ENCODE peak calls at places on chromosomes 4 and X, in ten cellular contexts. One of them, this sample, is unnamed.

GRCh38 chr4:153530284-153530995 is 64.3 kb downstream of the TMEM131L start:
- DNase-seq in stimulated activated CD8-positive, alpha-beta memory T cell treated with anti-CD3 and anti-CD28 coated beads, Interleukin-7, amount 100 ng/mL, for 24 hours: no peak
- DNase-seq in MG63: no peak
- DNase-seq in lower leg skin: no peak
- DNase-seq in NCI-H345: no peak
- DNase-seq in amygdala: no peak
- DNase-seq in left lung: no peak
- DNase-seq in activated T-helper 1 cell treated with anti-CD3 and anti-CD28 coated beads, Interleukin-12 subunit alpha, Interleukin-12 subunit beta, Interleukin-2, Interleukin-4 antibody, amounts not matched to agents 30 ng/mL and 10 ng/mL and 1 ng/mL, durations not matched to agents 14 hours and 24 hours and 36 hours: no peak
- DNase-seq in Caki2: no peak
- DNase-seq in HFFc6: no peak
- DNase-seq in this sample: no peak

GRCh38 chrX:132956421-132957210 is 1.8 kb downstream of the HS6ST2 start:
- DNase-seq in left lung: no peak
- DNase-seq in NCI-H345: no peak
- DNase-seq in amygdala: no peak
- DNase-seq in MG63: no peak
- DNase-seq in activated T-helper 1 cell treated with anti-CD3 and anti-CD28 coated beads, Interleukin-12 subunit alpha, Interleukin-12 subunit beta, Interleukin-2, Interleukin-4 antibody, amounts not matched to agents 30 ng/mL and 10 ng/mL and 1 ng/mL, durations not matched to agents 14 hours and 24 hours and 36 hours: no peak
- DNase-seq in lower leg skin: no peak
- DNase-seq in Caki2: no peak
- DNase-seq in HFFc6: no peak
- DNase-seq in stimulated activated CD8-positive, alpha-beta memory T cell treated with anti-CD3 and anti-CD28 coated beads, Interleukin-7, amount 100 ng/mL, for 24 hours: no peak
- DNase-seq in this sample: no peak

GRCh38 chrX:74521961-74522833 is 92.2 kb downstream of the RLIM start:
- DNase-seq in left lung: no peak
- DNase-seq in stimulated activated CD8-positive, alpha-beta memory T cell treated with anti-CD3 and anti-CD28 coated beads, Interleukin-7, amount 100 ng/mL, for 24 hours: no peak
- DNase-seq in MG63: peak
- DNase-seq in HFFc6: peak
- DNase-seq in amygdala: no peak
- DNase-seq in lower leg skin: peak
- DNase-seq in Caki2: no peak
- DNase-seq in activated T-helper 1 cell treated with anti-CD3 and anti-CD28 coated beads, Interleukin-12 subunit alpha, Interleukin-12 subunit beta, Interleukin-2, Interleukin-4 antibody, amounts not matched to agents 30 ng/mL and 10 ng/mL and 1 ng/mL, durations not matched to agents 14 hours and 24 hours and 36 hours: no peak
- DNase-seq in NCI-H345: no peak
- DNase-seq in this sample: no peak

GRCh38 chr4:147754037-147754445 is 22.2 kb downstream of the ARHGAP10 start:
- DNase-seq in MG63: peak
- DNase-seq in HFFc6: peak
- DNase-seq in amygdala: no peak
- DNase-seq in Caki2: no peak
- DNase-seq in activated T-helper 1 cell treated with anti-CD3 and anti-CD28 coated beads, Interleukin-12 subunit alpha, Interleukin-12 subunit beta, Interleukin-2, Interleukin-4 antibody, amounts not matched to agents 30 ng/mL and 10 ng/mL and 1 ng/mL, durations not matched to agents 14 hours and 24 hours and 36 hours: no peak
- DNase-seq in left lung: no peak
- DNase-seq in stimulated activated CD8-positive, alpha-beta memory T cell treated with anti-CD3 and anti-CD28 coated beads, Interleukin-7, amount 100 ng/mL, for 24 hours: no peak
- DNase-seq in lower leg skin: no peak
- DNase-seq in NCI-H345: no peak
- DNase-seq in this sample: no peak

GRCh38 chr4:176438401-176438800 is 118.6 kb downstream of the SPCS3 start:
- DNase-seq in NCI-H345: no peak
- DNase-seq in Caki2: no peak
- DNase-seq in activated T-helper 1 cell treated with anti-CD3 and anti-CD28 coated beads, Interleukin-12 subunit alpha, Interleukin-12 subunit beta, Interleukin-2, Interleukin-4 antibody, amounts not matched to agents 30 ng/mL and 10 ng/mL and 1 ng/mL, durations not matched to agents 14 hours and 24 hours and 36 hours: no peak
- DNase-seq in stimulated activated CD8-positive, alpha-beta memory T cell treated with anti-CD3 and anti-CD28 coated beads, Interleukin-7, amount 100 ng/mL, for 24 hours: no peak
- DNase-seq in left lung: no peak
- DNase-seq in HFFc6: no peak
- DNase-seq in lower leg skin: no peak
- DNase-seq in MG63: no peak
- DNase-seq in amygdala: no peak
- DNase-seq in this sample: no peak

GRCh38 chr4:165288639-165289428 is 38.6 kb upstream of the MSMO1 start:
- DNase-seq in Caki2: peak
- DNase-seq in HFFc6: peak
- DNase-seq in NCI-H345: no peak
- DNase-seq in left lung: no peak
- DNase-seq in MG63: no peak
- DNase-seq in lower leg skin: no peak
- DNase-seq in amygdala: no peak
- DNase-seq in stimulated activated CD8-positive, alpha-beta memory T cell treated with anti-CD3 and anti-CD28 coated beads, Interleukin-7, amount 100 ng/mL, for 24 hours: no peak
- DNase-seq in activated T-helper 1 cell treated with anti-CD3 and anti-CD28 coated beads, Interleukin-12 subunit alpha, Interleukin-12 subunit beta, Interleukin-2, Interleukin-4 antibody, amounts not matched to agents 30 ng/mL and 10 ng/mL and 1 ng/mL, durations not matched to agents 14 hours and 24 hours and 36 hours: no peak
- DNase-seq in this sample: no peak

GRCh38 chr4:105061720-105062119 is 85.0 kb upstream of the TET2 start:
- DNase-seq in stimulated activated CD8-positive, alpha-beta memory T cell treated with anti-CD3 and anti-CD28 coated beads, Interleukin-7, amount 100 ng/mL, for 24 hours: no peak
- DNase-seq in left lung: no peak
- DNase-seq in MG63: no peak
- DNase-seq in lower leg skin: no peak
- DNase-seq in NCI-H345: no peak
- DNase-seq in activated T-helper 1 cell treated with anti-CD3 and anti-CD28 coated beads, Interleukin-12 subunit alpha, Interleukin-12 subunit beta, Interleukin-2, Interleukin-4 antibody, amounts not matched to agents 30 ng/mL and 10 ng/mL and 1 ng/mL, durations not matched to agents 14 hours and 24 hours and 36 hours: no peak
- DNase-seq in Caki2: no peak
- DNase-seq in HFFc6: no peak
- DNase-seq in amygdala: no peak
- DNase-seq in this sample: no peak

GRCh38 chrX:152912121-152912520 is 14.3 kb downstream of the ZNF185 start:
- DNase-seq in Caki2: no peak
- DNase-seq in lower leg skin: no peak
- DNase-seq in amygdala: no peak
- DNase-seq in activated T-helper 1 cell treated with anti-CD3 and anti-CD28 coated beads, Interleukin-12 subunit alpha, Interleukin-12 subunit beta, Interleukin-2, Interleukin-4 antibody, amounts not matched to agents 30 ng/mL and 10 ng/mL and 1 ng/mL, durations not matched to agents 14 hours and 24 hours and 36 hours: no peak
- DNase-seq in left lung: no peak
- DNase-seq in MG63: no peak
- DNase-seq in stimulated activated CD8-positive, alpha-beta memory T cell treated with anti-CD3 and anti-CD28 coated beads, Interleukin-7, amount 100 ng/mL, for 24 hours: no peak
- DNase-seq in HFFc6: no peak
- DNase-seq in NCI-H345: no peak
- DNase-seq in this sample: no peak

GRCh38 chr4:140637836-140638235 is 69.1 kb upstream of the UCP1 start:
- DNase-seq in activated T-helper 1 cell treated with anti-CD3 and anti-CD28 coated beads, Interleukin-12 subunit alpha, Interleukin-12 subunit beta, Interleukin-2, Interleukin-4 antibody, amounts not matched to agents 30 ng/mL and 10 ng/mL and 1 ng/mL, durations not matched to agents 14 hours and 24 hours and 36 hours: peak
- DNase-seq in Caki2: no peak
- DNase-seq in stimulated activated CD8-positive, alpha-beta memory T cell treated with anti-CD3 and anti-CD28 coated beads, Interleukin-7, amount 100 ng/mL, for 24 hours: no peak
- DNase-seq in NCI-H345: peak
- DNase-seq in MG63: no peak
- DNase-seq in HFFc6: peak
- DNase-seq in amygdala: no peak
- DNase-seq in lower leg skin: no peak
- DNase-seq in left lung: no peak
- DNase-seq in this sample: peak

GRCh38 chr4:64882311-64883086 is 473.2 kb upstream of the TECRL start:
- DNase-seq in left lung: no peak
- DNase-seq in lower leg skin: no peak
- DNase-seq in NCI-H345: no peak
- DNase-seq in stimulated activated CD8-positive, alpha-beta memory T cell treated with anti-CD3 and anti-CD28 coated beads, Interleukin-7, amount 100 ng/mL, for 24 hours: no peak
- DNase-seq in HFFc6: no peak
- DNase-seq in MG63: no peak
- DNase-seq in Caki2: no peak
- DNase-seq in amygdala: no peak
- DNase-seq in activated T-helper 1 cell treated with anti-CD3 and anti-CD28 coated beads, Interleukin-12 subunit alpha, Interleukin-12 subunit beta, Interleukin-2, Interleukin-4 antibody, amounts not matched to agents 30 ng/mL and 10 ng/mL and 1 ng/mL, durations not matched to agents 14 hours and 24 hours and 36 hours: no peak
- DNase-seq in this sample: no peak

GRCh38 chr4:113788888-113789287 is 27.4 kb upstream of the CAMK2D start:
- DNase-seq in lower leg skin: no peak
- DNase-seq in amygdala: no peak
- DNase-seq in left lung: no peak
- DNase-seq in NCI-H345: no peak
- DNase-seq in Caki2: no peak
- DNase-seq in HFFc6: no peak
- DNase-seq in MG63: no peak
- DNase-seq in activated T-helper 1 cell treated with anti-CD3 and anti-CD28 coated beads, Interleukin-12 subunit alpha, Interleukin-12 subunit beta, Interleukin-2, Interleukin-4 antibody, amounts not matched to agents 30 ng/mL and 10 ng/mL and 1 ng/mL, durations not matched to agents 14 hours and 24 hours and 36 hours: no peak
- DNase-seq in stimulated activated CD8-positive, alpha-beta memory T cell treated with anti-CD3 and anti-CD28 coated beads, Interleukin-7, amount 100 ng/mL, for 24 hours: no peak
- DNase-seq in this sample: no peak

GRCh38 chrX:66030505-66031317 is 9.2 kb downstream of the VSIG4 start:
- DNase-seq in left lung: no peak
- DNase-seq in Caki2: peak
- DNase-seq in lower leg skin: no peak
- DNase-seq in MG63: no peak
- DNase-seq in stimulated activated CD8-positive, alpha-beta memory T cell treated with anti-CD3 and anti-CD28 coated beads, Interleukin-7, amount 100 ng/mL, for 24 hours: no peak
- DNase-seq in activated T-helper 1 cell treated with anti-CD3 and anti-CD28 coated beads, Interleukin-12 subunit alpha, Interleukin-12 subunit beta, Interleukin-2, Interleukin-4 antibody, amounts not matched to agents 30 ng/mL and 10 ng/mL and 1 ng/mL, durations not matched to agents 14 hours and 24 hours and 36 hours: no peak
- DNase-seq in amygdala: no peak
- DNase-seq in HFFc6: peak
- DNase-seq in NCI-H345: no peak
- DNase-seq in this sample: no peak

GRCh38 chr4:184550476-184550875 is 76.1 kb upstream of the IRF2 start:
- DNase-seq in amygdala: no peak
- DNase-seq in stimulated activated CD8-positive, alpha-beta memory T cell treated with anti-CD3 and anti-CD28 coated beads, Interleukin-7, amount 100 ng/mL, for 24 hours: no peak
- DNase-seq in NCI-H345: no peak
- DNase-seq in HFFc6: no peak
- DNase-seq in activated T-helper 1 cell treated with anti-CD3 and anti-CD28 coated beads, Interleukin-12 subunit alpha, Interleukin-12 subunit beta, Interleukin-2, Interleukin-4 antibody, amounts not matched to agents 30 ng/mL and 10 ng/mL and 1 ng/mL, durations not matched to agents 14 hours and 24 hours and 36 hours: no peak
- DNase-seq in left lung: no peak
- DNase-seq in MG63: no peak
- DNase-seq in lower leg skin: no peak
- DNase-seq in Caki2: no peak
- DNase-seq in this sample: no peak

GRCh38 chr4:187268940-187269339 is 545.3 kb upstream of the FAT1 start:
- DNase-seq in lower leg skin: no peak
- DNase-seq in NCI-H345: no peak
- DNase-seq in left lung: no peak
- DNase-seq in MG63: no peak
- DNase-seq in activated T-helper 1 cell treated with anti-CD3 and anti-CD28 coated beads, Interleukin-12 subunit alpha, Interleukin-12 subunit beta, Interleukin-2, Interleukin-4 antibody, amounts not matched to agents 30 ng/mL and 10 ng/mL and 1 ng/mL, durations not matched to agents 14 hours and 24 hours and 36 hours: no peak
- DNase-seq in amygdala: no peak
- DNase-seq in stimulated activated CD8-positive, alpha-beta memory T cell treated with anti-CD3 and anti-CD28 coated beads, Interleukin-7, amount 100 ng/mL, for 24 hours: no peak
- DNase-seq in Caki2: no peak
- DNase-seq in HFFc6: peak
- DNase-seq in this sample: no peak

GRCh38 chrX:97290199-97290598 is 406.5 kb downstream of the RPA4 start:
- DNase-seq in Caki2: no peak
- DNase-seq in activated T-helper 1 cell treated with anti-CD3 and anti-CD28 coated beads, Interleukin-12 subunit alpha, Interleukin-12 subunit beta, Interleukin-2, Interleukin-4 antibody, amounts not matched to agents 30 ng/mL and 10 ng/mL and 1 ng/mL, durations not matched to agents 14 hours and 24 hours and 36 hours: no peak
- DNase-seq in amygdala: no peak
- DNase-seq in left lung: no peak
- DNase-seq in MG63: no peak
- DNase-seq in stimulated activated CD8-positive, alpha-beta memory T cell treated with anti-CD3 and anti-CD28 coated beads, Interleukin-7, amount 100 ng/mL, for 24 hours: no peak
- DNase-seq in HFFc6: no peak
- DNase-seq in lower leg skin: no peak
- DNase-seq in NCI-H345: no peak
- DNase-seq in this sample: no peak

GRCh38 chr4:84531689-84532088 is 32.6 kb upstream of the NKX6-1 start:
- DNase-seq in stimulated activated CD8-positive, alpha-beta memory T cell treated with anti-CD3 and anti-CD28 coated beads, Interleukin-7, amount 100 ng/mL, for 24 hours: no peak
- DNase-seq in left lung: no peak
- DNase-seq in amygdala: no peak
- DNase-seq in NCI-H345: no peak
- DNase-seq in Caki2: peak
- DNase-seq in activated T-helper 1 cell treated with anti-CD3 and anti-CD28 coated beads, Interleukin-12 subunit alpha, Interleukin-12 subunit beta, Interleukin-2, Interleukin-4 antibody, amounts not matched to agents 30 ng/mL and 10 ng/mL and 1 ng/mL, durations not matched to agents 14 hours and 24 hours and 36 hours: no peak
- DNase-seq in HFFc6: peak
- DNase-seq in MG63: peak
- DNase-seq in lower leg skin: no peak
- DNase-seq in this sample: no peak

GRCh38 chr4:8592366-8593267 is at the start of gene CPZ:
- DNase-seq in lower leg skin: no peak
- DNase-seq in Caki2: no peak
- DNase-seq in stimulated activated CD8-positive, alpha-beta memory T cell treated with anti-CD3 and anti-CD28 coated beads, Interleukin-7, amount 100 ng/mL, for 24 hours: no peak
- DNase-seq in activated T-helper 1 cell treated with anti-CD3 and anti-CD28 coated beads, Interleukin-12 subunit alpha, Interleukin-12 subunit beta, Interleukin-2, Interleukin-4 antibody, amounts not matched to agents 30 ng/mL and 10 ng/mL and 1 ng/mL, durations not matched to agents 14 hours and 24 hours and 36 hours: no peak
- DNase-seq in HFFc6: no peak
- DNase-seq in amygdala: no peak
- DNase-seq in left lung: peak
- DNase-seq in NCI-H345: no peak
- DNase-seq in MG63: peak
- DNase-seq in this sample: no peak

GRCh38 chrX:139639253-139639652 is 68.7 kb downstream of the MCF2 start:
- DNase-seq in HFFc6: no peak
- DNase-seq in MG63: no peak
- DNase-seq in amygdala: peak
- DNase-seq in left lung: no peak
- DNase-seq in activated T-helper 1 cell treated with anti-CD3 and anti-CD28 coated beads, Interleukin-12 subunit alpha, Interleukin-12 subunit beta, Interleukin-2, Interleukin-4 antibody, amounts not matched to agents 30 ng/mL and 10 ng/mL and 1 ng/mL, durations not matched to agents 14 hours and 24 hours and 36 hours: no peak
- DNase-seq in Caki2: no peak
- DNase-seq in stimulated activated CD8-positive, alpha-beta memory T cell treated with anti-CD3 and anti-CD28 coated beads, Interleukin-7, amount 100 ng/mL, for 24 hours: no peak
- DNase-seq in NCI-H345: no peak
- DNase-seq in lower leg skin: no peak
- DNase-seq in this sample: no peak

GRCh38 chr4:65559270-65559669 is 111.0 kb downstream of the EPHA5 start:
- DNase-seq in stimulated activated CD8-positive, alpha-beta memory T cell treated with anti-CD3 and anti-CD28 coated beads, Interleukin-7, amount 100 ng/mL, for 24 hours: no peak
- DNase-seq in amygdala: no peak
- DNase-seq in Caki2: no peak
- DNase-seq in activated T-helper 1 cell treated with anti-CD3 and anti-CD28 coated beads, Interleukin-12 subunit alpha, Interleukin-12 subunit beta, Interleukin-2, Interleukin-4 antibody, amounts not matched to agents 30 ng/mL and 10 ng/mL and 1 ng/mL, durations not matched to agents 14 hours and 24 hours and 36 hours: no peak
- DNase-seq in HFFc6: no peak
- DNase-seq in left lung: no peak
- DNase-seq in MG63: no peak
- DNase-seq in NCI-H345: no peak
- DNase-seq in lower leg skin: no peak
- DNase-seq in this sample: no peak

GRCh38 chr4:105243446-105243845 is 96.8 kb downstream of the TET2 start:
- DNase-seq in NCI-H345: no peak
- DNase-seq in MG63: no peak
- DNase-seq in lower leg skin: no peak
- DNase-seq in stimulated activated CD8-positive, alpha-beta memory T cell treated with anti-CD3 and anti-CD28 coated beads, Interleukin-7, amount 100 ng/mL, for 24 hours: no peak
- DNase-seq in activated T-helper 1 cell treated with anti-CD3 and anti-CD28 coated beads, Interleukin-12 subunit alpha, Interleukin-12 subunit beta, Interleukin-2, Interleukin-4 antibody, amounts not matched to agents 30 ng/mL and 10 ng/mL and 1 ng/mL, durations not matched to agents 14 hours and 24 hours and 36 hours: no peak
- DNase-seq in left lung: peak
- DNase-seq in HFFc6: no peak
- DNase-seq in Caki2: no peak
- DNase-seq in amygdala: no peak
- DNase-seq in this sample: no peak

GRCh38 chr4:98482847-98483806 is 175.3 kb downstream of the TSPAN5 start:
- DNase-seq in stimulated activated CD8-positive, alpha-beta memory T cell treated with anti-CD3 and anti-CD28 coated beads, Interleukin-7, amount 100 ng/mL, for 24 hours: no peak
- DNase-seq in lower leg skin: peak
- DNase-seq in activated T-helper 1 cell treated with anti-CD3 and anti-CD28 coated beads, Interleukin-12 subunit alpha, Interleukin-12 subunit beta, Interleukin-2, Interleukin-4 antibody, amounts not matched to agents 30 ng/mL and 10 ng/mL and 1 ng/mL, durations not matched to agents 14 hours and 24 hours and 36 hours: peak
- DNase-seq in left lung: no peak
- DNase-seq in MG63: peak
- DNase-seq in HFFc6: peak
- DNase-seq in NCI-H345: no peak
- DNase-seq in Caki2: peak
- DNase-seq in amygdala: no peak
- DNase-seq in this sample: no peak

GRCh38 chr4:17385403-17385802 is 126.5 kb downstream of the QDPR start:
- DNase-seq in left lung: no peak
- DNase-seq in MG63: peak
- DNase-seq in Caki2: peak
- DNase-seq in HFFc6: peak
- DNase-seq in amygdala: peak
- DNase-seq in lower leg skin: no peak
- DNase-seq in stimulated activated CD8-positive, alpha-beta memory T cell treated with anti-CD3 and anti-CD28 coated beads, Interleukin-7, amount 100 ng/mL, for 24 hours: no peak
- DNase-seq in NCI-H345: no peak
- DNase-seq in activated T-helper 1 cell treated with anti-CD3 and anti-CD28 coated beads, Interleukin-12 subunit alpha, Interleukin-12 subunit beta, Interleukin-2, Interleukin-4 antibody, amounts not matched to agents 30 ng/mL and 10 ng/mL and 1 ng/mL, durations not matched to agents 14 hours and 24 hours and 36 hours: peak
- DNase-seq in this sample: peak

GRCh38 chrX:38205037-38205436 is 15.6 kb downstream of the SRPX start:
- DNase-seq in Caki2: no peak
- DNase-seq in lower leg skin: no peak
- DNase-seq in HFFc6: no peak
- DNase-seq in NCI-H345: no peak
- DNase-seq in MG63: no peak
- DNase-seq in amygdala: no peak
- DNase-seq in stimulated activated CD8-positive, alpha-beta memory T cell treated with anti-CD3 and anti-CD28 coated beads, Interleukin-7, amount 100 ng/mL, for 24 hours: no peak
- DNase-seq in left lung: no peak
- DNase-seq in activated T-helper 1 cell treated with anti-CD3 and anti-CD28 coated beads, Interleukin-12 subunit alpha, Interleukin-12 subunit beta, Interleukin-2, Interleukin-4 antibody, amounts not matched to agents 30 ng/mL and 10 ng/mL and 1 ng/mL, durations not matched to agents 14 hours and 24 hours and 36 hours: no peak
- DNase-seq in this sample: no peak

GRCh38 chr4:14028862-14029261 is 401.3 kb upstream of the BOD1L1 start:
- DNase-seq in left lung: peak
- DNase-seq in stimulated activated CD8-positive, alpha-beta memory T cell treated with anti-CD3 and anti-CD28 coated beads, Interleukin-7, amount 100 ng/mL, for 24 hours: no peak
- DNase-seq in NCI-H345: no peak
- DNase-seq in amygdala: peak
- DNase-seq in activated T-helper 1 cell treated with anti-CD3 and anti-CD28 coated beads, Interleukin-12 subunit alpha, Interleukin-12 subunit beta, Interleukin-2, Interleukin-4 antibody, amounts not matched to agents 30 ng/mL and 10 ng/mL and 1 ng/mL, durations not matched to agents 14 hours and 24 hours and 36 hours: no peak
- DNase-seq in MG63: no peak
- DNase-seq in HFFc6: no peak
- DNase-seq in lower leg skin: no peak
- DNase-seq in Caki2: no peak
- DNase-seq in this sample: no peak

GRCh38 chr4:42234817-42235216 is 82.4 kb upstream of the BEND4 start:
- DNase-seq in lower leg skin: no peak
- DNase-seq in amygdala: no peak
- DNase-seq in HFFc6: no peak
- DNase-seq in left lung: no peak
- DNase-seq in activated T-helper 1 cell treated with anti-CD3 and anti-CD28 coated beads, Interleukin-12 subunit alpha, Interleukin-12 subunit beta, Interleukin-2, Interleukin-4 antibody, amounts not matched to agents 30 ng/mL and 10 ng/mL and 1 ng/mL, durations not matched to agents 14 hours and 24 hours and 36 hours: no peak
- DNase-seq in stimulated activated CD8-positive, alpha-beta memory T cell treated with anti-CD3 and anti-CD28 coated beads, Interleukin-7, amount 100 ng/mL, for 24 hours: no peak
- DNase-seq in NCI-H345: no peak
- DNase-seq in MG63: no peak
- DNase-seq in Caki2: no peak
- DNase-seq in this sample: no peak

GRCh38 chrX:123834116-123834515 is 25.7 kb upstream of the XIAP start:
- DNase-seq in MG63: peak
- DNase-seq in activated T-helper 1 cell treated with anti-CD3 and anti-CD28 coated beads, Interleukin-12 subunit alpha, Interleukin-12 subunit beta, Interleukin-2, Interleukin-4 antibody, amounts not matched to agents 30 ng/mL and 10 ng/mL and 1 ng/mL, durations not matched to agents 14 hours and 24 hours and 36 hours: no peak
- DNase-seq in Caki2: no peak
- DNase-seq in HFFc6: no peak
- DNase-seq in NCI-H345: no peak
- DNase-seq in left lung: no peak
- DNase-seq in lower leg skin: no peak
- DNase-seq in amygdala: no peak
- DNase-seq in stimulated activated CD8-positive, alpha-beta memory T cell treated with anti-CD3 and anti-CD28 coated beads, Interleukin-7, amount 100 ng/mL, for 24 hours: no peak
- DNase-seq in this sample: no peak

GRCh38 chr4:88109123-88109864 is 49.1 kb downstream of the ABCG2 start:
- DNase-seq in lower leg skin: no peak
- DNase-seq in Caki2: peak
- DNase-seq in HFFc6: no peak
- DNase-seq in NCI-H345: no peak
- DNase-seq in MG63: peak
- DNase-seq in amygdala: no peak
- DNase-seq in left lung: no peak
- DNase-seq in stimulated activated CD8-positive, alpha-beta memory T cell treated with anti-CD3 and anti-CD28 coated beads, Interleukin-7, amount 100 ng/mL, for 24 hours: no peak
- DNase-seq in activated T-helper 1 cell treated with anti-CD3 and anti-CD28 coated beads, Interleukin-12 subunit alpha, Interleukin-12 subunit beta, Interleukin-2, Interleukin-4 antibody, amounts not matched to agents 30 ng/mL and 10 ng/mL and 1 ng/mL, durations not matched to agents 14 hours and 24 hours and 36 hours: no peak
- DNase-seq in this sample: no peak

GRCh38 chr4:175071123-175071522 is 153.0 kb downstream of the ADAM29 start:
- DNase-seq in Caki2: no peak
- DNase-seq in lower leg skin: no peak
- DNase-seq in activated T-helper 1 cell treated with anti-CD3 and anti-CD28 coated beads, Interleukin-12 subunit alpha, Interleukin-12 subunit beta, Interleukin-2, Interleukin-4 antibody, amounts not matched to agents 30 ng/mL and 10 ng/mL and 1 ng/mL, durations not matched to agents 14 hours and 24 hours and 36 hours: no peak
- DNase-seq in left lung: no peak
- DNase-seq in MG63: no peak
- DNase-seq in amygdala: no peak
- DNase-seq in stimulated activated CD8-positive, alpha-beta memory T cell treated with anti-CD3 and anti-CD28 coated beads, Interleukin-7, amount 100 ng/mL, for 24 hours: no peak
- DNase-seq in NCI-H345: no peak
- DNase-seq in HFFc6: no peak
- DNase-seq in this sample: no peak